ENCODE peak calls at places on chromosomes 4 and X, in eight cellular contexts. Z, Y, N, V, J, U, E and S are unnamed samples.

GRCh38 chr4:8099981-8100464 is 58.6 kb downstream of the ABLIM2 start:
- DNase-seq in Y (no peak), V (no peak), N (no peak), Z (no peak), E (no peak), U (no peak), J (no peak), S (no peak)

GRCh38 chr4:141719585-141719984 is 83.2 kb downstream of the IL15 start:
- DNase-seq in U (no peak), Z (no peak), E (no peak), V (no peak), J (no peak), Y (no peak), N (no peak), S (no peak)

GRCh38 chrX:130173190-130173895 is 1.6 kb downstream of the RAB33A start:
- DNase-seq in Z (no peak), Y (peak), U (no peak), V (no peak), J (no peak), N (peak), E (peak), S (peak)

GRCh38 chr4:72319596-72319995 is 249.4 kb downstream of the ADAMTS3 start:
- DNase-seq in V (no peak), Y (peak), E (no peak), Z (no peak), N (no peak), J (no peak), U (peak), S (no peak)

GRCh38 chrX:150581093-150581775 is 12.8 kb downstream of the MTM1 start:
- DNase-seq in J (no peak), N (no peak), E (no peak), V (no peak), Z (no peak), U (peak), Y (peak), S (peak)

GRCh38 chr4:93433840-93434239 is 394.7 kb upstream of the ATOH1 start:
- DNase-seq in E (no peak), N (no peak), U (no peak), V (no peak), Y (no peak), Z (no peak), J (no peak), S (no peak)

GRCh38 chr4:42568610-42569207 is 88.2 kb downstream of the ATP8A1 start:
- DNase-seq in Y (peak), J (peak), U (peak), V (peak), Z (peak), E (peak), N (peak), S (peak)

GRCh38 chr4:151013944-151014343 is 1.1 kb downstream of the LRBA start:
- DNase-seq in U (no peak), J (no peak), N (no peak), Z (no peak), Y (no peak), E (no peak), V (no peak), S (no peak)

GRCh38 chrX:6959006-6959405 is 188.5 kb upstream of the STS start:
- DNase-seq in V (no peak), Z (no peak), N (no peak), E (peak), Y (no peak), J (no peak), U (no peak), S (no peak)

GRCh38 chrX:119062750-119063374 is 9.9 kb upstream of the CT47C1 start:
- DNase-seq in Z (peak), Y (peak), E (no peak), J (no peak), U (peak), V (peak), N (no peak), S (no peak)